ENCODE peak calls at places on chromosomes 5 and 9, in four cellular contexts. F is IMR-90, Z is endothelial cell of umbilical vein, B is sigmoid colon. D is an unnamed sample.

GRCh38 chr9:134629586-134630392 is 11.8 kb upstream of the COL5A1 start:
- DNase-seq in Z (no peak), F (no peak), B (peak; percentile 46), D (no peak)

GRCh38 chr5:126633552-126633951 is 32.8 kb downstream of the PHAX start:
- DNase-seq in B (no peak), Z (no peak), F (no peak), D (no peak)

GRCh38 chr5:164098536-164098935 is 593.1 kb downstream of the MAT2B start:
- DNase-seq in B (no peak), Z (no peak), F (peak; percentile 15), D (no peak)

GRCh38 chr9:34419716-34420504 is 38.5 kb downstream of the FAM219A start:
- DNase-seq in B (no peak), Z (peak; percentile 22), F (no peak), D (no peak)

GRCh38 chr5:57598756-57599155 is 116.1 kb upstream of the ACTBL2 start:
- DNase-seq in F (peak; percentile 94), B (no peak), Z (peak; percentile 26), D (peak; percentile 78)

GRCh38 chr5:93151121-93151520 is 429.9 kb downstream of the NR2F1-AS1 start:
- DNase-seq in B (no peak), F (peak; percentile 60), Z (peak; percentile 83), D (peak; percentile 68)

GRCh38 chr5:160651682-160652645 is 200.0 kb downstream of the ATP10B start:
- DNase-seq in B (no peak), F (no peak), Z (no peak), D (no peak)

GRCh38 chr5:142110046-142110531 is 1.5 kb downstream of the NDFIP1 start:
- DNase-seq in Z (peak; percentile 41), B (peak; percentile 71), F (peak; percentile 59), D (peak; percentile 25)

GRCh38 chr5:132483661-132484385 is 6.8 kb downstream of the IRF1 start:
- DNase-seq in B (peak; percentile 57), F (no peak), Z (no peak), D (no peak)

GRCh38 chr9:36976371-36977030 is 57.6 kb downstream of the PAX5 start:
- DNase-seq in F (no peak), Z (no peak), B (no peak), D (no peak)

GRCh38 chr5:51582871-51583384 is 199.7 kb downstream of the ISL1 start:
- DNase-seq in F (no peak), Z (no peak), B (no peak), D (no peak)

GRCh38 chr9:89639367-89639795 is 34.6 kb downstream of the GADD45G start:
- DNase-seq in F (no peak), B (peak; percentile 93), Z (no peak), D (peak; percentile 12)

GRCh38 chr5:179839328-179840256 is 18.9 kb downstream of the SQSTM1 start:
- DNase-seq in Z (no peak), B (peak; percentile 67), F (peak; percentile 39), D (no peak)

GRCh38 chr5:4196744-4197646 is 601.4 kb downstream of the IRX1 start:
- DNase-seq in Z (no peak), F (no peak), B (peak; percentile 72), D (no peak)

GRCh38 chr5:159178978-159179377 is 30.4 kb downstream of the RNF145 start:
- DNase-seq in F (peak; percentile 99), B (no peak), Z (peak; percentile 97), D (peak; percentile 99)

GRCh38 chr5:9832921-9833320 is 202.8 kb upstream of the TAS2R1 start:
- DNase-seq in B (no peak), Z (no peak), F (no peak), D (no peak)

GRCh38 chr5:1522601-1523479 is 920 bp downstream of the LPCAT1 start:
- DNase-seq in B (peak; percentile 63), Z (no peak), F (no peak), D (no peak)

GRCh38 chr5:135140805-135141204 is 106.8 kb upstream of the PITX1 start:
- DNase-seq in F (peak; percentile 51), Z (no peak), B (peak; percentile 74), D (peak; percentile 45)

GRCh38 chr9:136023401-136024225 is 62.4 kb upstream of the UBAC1 start:
- DNase-seq in F (peak; percentile 81), B (peak; percentile 89), Z (peak; percentile 43), D (peak; percentile 20)

GRCh38 chr9:34990908-34991832 is 1.6 kb downstream of the DNAJB5 start:
- DNase-seq in F (no peak), B (no peak), Z (no peak), D (no peak)

GRCh38 chr9:21252727-21253547 is 13.1 kb upstream of the IFNA14 start:
- DNase-seq in F (peak; percentile 14), B (no peak), Z (peak; percentile 79), D (peak; percentile 29)

GRCh38 chr9:21968331-21969010 is 25.7 kb downstream of the CDKN2A start:
- DNase-seq in F (no peak), Z (peak; percentile 57), B (no peak), D (peak; percentile 51)

GRCh38 chr5:72860499-72860898 is 44.0 kb downstream of the TNPO1 start:
- DNase-seq in F (peak; percentile 76), Z (peak; percentile 31), B (no peak), D (peak; percentile 49)

GRCh38 chr9:135983745-135984710 is 22.9 kb upstream of the UBAC1 start:
- DNase-seq in Z (no peak), F (no peak), B (no peak), D (no peak)

GRCh38 chr9:69195019-69195418 is 20.9 kb downstream of the TJP2 start:
- DNase-seq in F (no peak), Z (no peak), B (no peak), D (no peak)

GRCh38 chr5:79349047-79349446 is 113.1 kb downstream of the JMY start:
- DNase-seq in F (no peak), B (no peak), Z (no peak), D (no peak)

GRCh38 chr5:179867079-179867465 is 8.5 kb upstream of the MRNIP start:
- DNase-seq in F (no peak), B (peak; percentile 36), Z (no peak), D (no peak)

GRCh38 chr5:120901199-120901598 is 437.1 kb downstream of the PRR16 start:
- DNase-seq in Z (no peak), F (no peak), B (no peak), D (no peak)

GRCh38 chr5:175131432-175131831 is 312.6 kb downstream of the DRD1 start:
- DNase-seq in F (no peak), B (no peak), Z (no peak), D (no peak)

GRCh38 chr9:2241875-2242741 is 227.0 kb downstream of the SMARCA2 start:
- DNase-seq in Z (peak; percentile 87), F (peak; percentile 88), B (peak; percentile 90), D (peak; percentile 94)

GRCh38 chr9:120876842-120877240 is at the start of gene PHF19:
- DNase-seq in F (no peak), B (no peak), Z (no peak), D (peak; percentile 39)

GRCh38 chr9:24590432-24590831 is 44.7 kb upstream of the IZUMO3 start:
- DNase-seq in B (no peak), Z (no peak), F (no peak), D (no peak)

GRCh38 chr9:107337676-107338590 is 54.9 kb downstream of the RAD23B start:
- DNase-seq in Z (no peak), F (no peak), B (no peak), D (no peak)

GRCh38 chr5:170420809-170421412 is 31.7 kb upstream of the KCNMB1 start:
- DNase-seq in B (peak; percentile 85), F (peak; percentile 67), Z (peak; percentile 68), D (peak; percentile 58)

GRCh38 chr5:37900692-37901091 is 60.9 kb upstream of the GDNF start:
- DNase-seq in F (peak; percentile 53), B (peak; percentile 67), Z (peak; percentile 13), D (peak; percentile 37)

DNA sequence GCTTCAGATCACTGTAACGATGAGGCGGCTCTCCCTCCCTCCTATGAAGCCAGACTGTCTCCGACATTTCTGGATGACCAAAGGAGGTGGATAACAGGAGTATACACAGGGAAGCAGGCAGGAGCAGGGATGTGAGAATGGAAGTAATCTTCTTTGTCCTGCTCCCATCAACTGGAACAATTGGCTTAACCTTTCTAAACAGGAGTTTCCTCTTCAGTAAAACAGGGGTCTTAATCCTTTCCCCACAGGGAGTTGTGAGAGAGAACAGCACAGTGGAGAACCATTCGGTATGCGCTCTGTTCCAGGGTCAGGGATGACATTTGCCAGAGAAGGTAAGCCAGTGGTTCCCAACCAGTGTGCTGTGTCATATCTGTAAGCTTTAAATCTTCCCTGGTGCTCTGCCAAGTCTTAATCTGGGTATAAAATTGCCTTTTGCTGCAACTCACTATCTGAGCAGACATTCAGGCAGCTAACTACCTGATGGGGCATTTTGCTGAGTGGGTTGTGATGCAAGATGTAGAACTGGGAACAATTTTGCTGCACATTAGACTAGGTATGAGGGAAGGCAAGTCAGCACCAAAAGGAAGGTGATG is 294.8 kb upstream of the KIF2A start:
- DNase-seq in Z (no peak), F (no peak), B (no peak), D (no peak)
- TF ChIP-seq CTCF in Z (no peak), F (no peak), B (no peak), D (no peak)

DNA sequence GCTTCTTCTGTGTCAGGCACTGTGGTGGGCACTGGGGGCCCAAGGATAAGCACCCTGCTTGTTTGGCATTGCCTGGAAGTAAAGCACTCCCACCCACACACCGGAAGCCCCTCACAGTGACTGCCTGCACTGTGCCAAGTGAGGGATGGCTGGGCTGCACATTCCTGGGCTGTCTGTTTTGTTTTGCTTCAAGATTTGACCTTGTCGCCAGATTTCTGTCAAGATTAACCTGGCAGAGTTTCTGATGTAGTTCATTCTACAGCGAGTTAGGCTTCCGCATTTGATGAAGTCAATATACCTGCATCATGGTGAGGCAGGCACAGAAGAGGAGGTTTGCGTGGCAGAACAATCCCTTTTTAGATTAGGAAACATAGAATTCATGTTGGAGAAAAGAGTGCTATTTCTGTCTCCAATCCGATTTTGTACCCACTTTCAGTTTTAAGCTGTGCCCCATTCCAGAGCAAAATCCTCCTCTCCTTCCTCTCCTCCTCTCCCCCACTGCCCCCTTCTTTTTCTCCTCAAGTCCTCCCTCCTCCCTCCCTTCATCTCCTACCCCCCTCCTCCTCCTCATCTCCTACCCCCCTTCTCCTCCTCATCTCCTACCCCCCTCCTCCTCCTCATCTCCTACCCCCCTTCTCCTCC is 14.4 kb upstream of the BOD1 start:
- DNase-seq in B (no peak), F (no peak), Z (no peak), D (no peak)
- H3K4me3 ChIP-seq in B (no peak overlapping the region), F (peak overlapping the region; percentile 23), Z (no peak overlapping the region), D (no peak overlapping the region)

GRCh38 chr5:109049565-109049964 is 301.9 kb downstream of the FER start:
- DNase-seq in B (no peak), Z (no peak), F (peak; percentile 13), D (no peak)
- TF ChIP-seq CTCF in B (no peak), Z (no peak), F (no peak), D (no peak)

DNA sequence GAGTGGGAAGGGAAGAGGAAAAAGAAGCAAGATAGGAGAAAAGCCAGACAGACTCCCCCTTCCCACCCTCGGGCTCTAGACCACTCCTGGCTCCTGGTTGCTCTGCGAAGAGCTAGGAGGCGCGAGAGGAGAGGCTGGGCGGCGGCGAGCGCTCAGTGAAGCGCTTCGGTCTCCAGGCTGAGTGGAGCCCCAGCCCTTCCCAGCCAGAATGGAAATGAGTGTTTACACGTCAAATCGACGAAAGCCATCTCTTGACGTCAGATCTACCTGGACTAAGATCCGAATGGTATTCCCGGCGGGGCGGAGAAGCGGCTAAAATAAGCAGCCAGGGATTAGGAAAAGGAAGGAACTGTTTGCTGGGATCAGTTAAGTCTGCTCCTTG is at the start of gene PCSK1:
- DNase-seq in B (no peak), Z (no peak), F (no peak), D (no peak)
- H3K4me3 ChIP-seq in B (no peak within 1 kb of the TSS), Z (peak within 1 kb of the TSS; percentile 7), F (no peak within 1 kb of the TSS), D (peak within 1 kb of the TSS; percentile 15)